ENCODE peak calls at places on chromosomes 16 and 17, in ten cellular contexts. G is breast epithelium, A is esophagus squamous epithelium, U is suprapubic skin, D is H1, K is erythroblast, C is heart left ventricle, T is esophagus muscularis mucosa, I is IMR-90, S is K562. F is an unnamed sample.

GRCh38 chr17:74949455-74950115 is 13.9 kb downstream of the OTOP3 start:
- DNase-seq in G (no peak), A (no peak), U (no peak), D (no peak), K (no peak), C (no peak), T (no peak), I (no peak), S (no peak), F (no peak)

GRCh38 chr17:58391302-58391984 is 25.9 kb downstream of the RNF43 start:
- DNase-seq in G (peak), A (no peak), U (no peak), D (no peak), K (peak), C (peak), T (no peak), I (no peak), S (peak), F (no peak)

GRCh38 chr16:89067677-89068076 is 26.0 kb upstream of the ACSF3 start:
- DNase-seq in G (no peak), A (no peak), U (no peak), D (no peak), K (no peak), C (no peak), T (no peak), I (no peak), S (no peak), F (no peak)

GRCh38 chr16:9280067-9280466 is 188.6 kb downstream of the HAPSTR1 start:
- DNase-seq in G (no peak), A (no peak), U (no peak), D (no peak), K (no peak), C (no peak), T (no peak), I (no peak), S (no peak), F (no peak)

GRCh38 chr17:81150379-81151038 is 14.8 kb upstream of the PVALEF start:
- DNase-seq in G (no peak), A (no peak), U (no peak), D (no peak), K (no peak), C (peak), T (no peak), I (no peak), S (no peak), F (no peak)

GRCh38 chr16:56675685-56676210 is 6.1 kb downstream of the MT1H start:
- DNase-seq in G (no peak), A (no peak), U (no peak), D (peak), K (no peak), C (no peak), T (no peak), I (no peak), S (no peak), F (no peak)

GRCh38 chr17:43723697-43724359 is 34.8 kb downstream of the SOST start:
- DNase-seq in G (no peak), A (no peak), U (no peak), D (no peak), K (no peak), C (no peak), T (no peak), I (peak), S (no peak), F (no peak)

GRCh38 chr16:23863511-23864422 is 28.0 kb downstream of the PRKCB start:
- DNase-seq in G (no peak), A (no peak), U (no peak), D (no peak), K (no peak), C (no peak), T (no peak), I (no peak), S (no peak), F (no peak)

GRCh38 chr16:72877374-72878028 is 170.4 kb downstream of the ZFHX3 start:
- DNase-seq in G (no peak), A (no peak), U (no peak), D (no peak), K (no peak), C (no peak), T (no peak), I (peak), S (no peak), F (no peak)

GRCh38 chr16:14109077-14109775 is 38.1 kb downstream of the MRTFB start:
- DNase-seq in G (no peak), A (no peak), U (no peak), D (no peak), K (no peak), C (no peak), T (no peak), I (no peak), S (no peak), F (no peak)

GRCh38 chr16:53817117-53817516 is 113.2 kb downstream of the FTO start:
- DNase-seq in G (no peak), A (no peak), U (no peak), D (no peak), K (no peak), C (no peak), T (no peak), I (peak), S (no peak), F (no peak)

GRCh38 chr17:38567350-38567749 is 38.4 kb downstream of the SRCIN1 start:
- DNase-seq in G (no peak), A (no peak), U (no peak), D (no peak), K (no peak), C (no peak), T (no peak), I (no peak), S (no peak), F (no peak)

GRCh38 chr17:76791053-76791980 is 53.4 kb downstream of the MFSD11 start:
- DNase-seq in G (no peak), A (no peak), U (no peak), D (no peak), K (no peak), C (no peak), T (no peak), I (peak), S (peak), F (no peak)

GRCh38 chr17:58200024-58200633 is 7.6 kb downstream of the EPX start:
- DNase-seq in G (no peak), A (no peak), U (no peak), D (peak), K (peak), C (peak), T (no peak), I (peak), S (peak), F (no peak)

GRCh38 chr17:76080207-76080933 is 1.4 kb downstream of the ZACN start:
- DNase-seq in G (no peak), A (no peak), U (no peak), D (peak), K (no peak), C (no peak), T (no peak), I (no peak), S (no peak), F (no peak)

GRCh38 chr17:4722678-4723240 is 8.5 kb upstream of the MED11 start:
- DNase-seq in G (no peak), A (no peak), U (no peak), D (no peak), K (peak), C (no peak), T (no peak), I (no peak), S (no peak), F (no peak)

GRCh38 chr16:12507366-12507765 is 296.3 kb downstream of the CPPED1 start:
- DNase-seq in G (no peak), A (no peak), U (no peak), D (no peak), K (no peak), C (no peak), T (no peak), I (peak), S (no peak), F (no peak)

GRCh38 chr17:75344664-75345063 is 55.4 kb upstream of the SLC25A19 start:
- DNase-seq in G (no peak), A (no peak), U (no peak), D (no peak), K (no peak), C (no peak), T (no peak), I (peak), S (no peak), F (no peak)

GRCh38 chr16:11743308-11744074 is 834 bp upstream of the TXNDC11 start:
- DNase-seq in G (no peak), A (peak), U (peak), D (no peak), K (peak), C (peak), T (no peak), I (peak), S (peak), F (peak)

GRCh38 chr16:21267298-21267697 is 10.8 kb downstream of the CRYM start:
- DNase-seq in G (no peak), A (no peak), U (no peak), D (no peak), K (no peak), C (no peak), T (peak), I (no peak), S (no peak), F (no peak)

GRCh38 chr17:3415610-3416009 is 4.4 kb downstream of the OR3A3 start:
- DNase-seq in G (no peak), A (no peak), U (no peak), D (no peak), K (no peak), C (no peak), T (no peak), I (no peak), S (no peak), F (no peak)

GRCh38 chr17:8964801-8965393 is 610 bp downstream of the PIK3R5 start:
- DNase-seq in G (no peak), A (no peak), U (no peak), D (no peak), K (no peak), C (peak), T (no peak), I (no peak), S (no peak), F (no peak)

GRCh38 chr16:648071-648785 is 937 bp upstream of the WDR90 start:
- DNase-seq in G (no peak), A (no peak), U (no peak), D (peak), K (peak), C (no peak), T (no peak), I (no peak), S (no peak), F (no peak)

GRCh38 chr17:81541123-81541522 is 11.0 kb downstream of the FAAP100 start:
- DNase-seq in G (no peak), A (no peak), U (no peak), D (no peak), K (no peak), C (peak), T (no peak), I (no peak), S (no peak), F (no peak)

GRCh38 chr16:24609740-24610420 is 70.5 kb downstream of the RBBP6 start:
- DNase-seq in G (peak), A (no peak), U (no peak), D (peak), K (peak), C (peak), T (no peak), I (peak), S (no peak), F (peak)

GRCh38 chr16:4388275-4389021 is 16.8 kb downstream of the VASN start:
- DNase-seq in G (no peak), A (no peak), U (no peak), D (peak), K (no peak), C (peak), T (no peak), I (no peak), S (no peak), F (no peak)

GRCh38 chr17:72419866-72420774 is 299.3 kb downstream of the SOX9 start:
- DNase-seq in G (no peak), A (no peak), U (no peak), D (no peak), K (no peak), C (no peak), T (no peak), I (no peak), S (no peak), F (no peak)

GRCh38 chr17:7843536-7844291 is 9.7 kb downstream of the KDM6B start:
- DNase-seq in G (peak), A (peak), U (peak), D (peak), K (peak), C (peak), T (peak), I (peak), S (peak), F (peak)

GRCh38 chr16:85798283-85798776 is 1.0 kb downstream of the EMC8 start:
- DNase-seq in G (no peak), A (no peak), U (no peak), D (no peak), K (peak), C (no peak), T (no peak), I (peak), S (peak), F (no peak)
- TF ChIP-seq POLR2A in G (no peak), A (no peak), U (no peak), D (no peak), K (no peak), C (no peak), T (no peak), I (no peak), S (no peak), F (no peak)

GRCh38 chr16:30786936-30787612 is at the start of gene ZNF629:
- DNase-seq in G (peak), A (no peak), U (no peak), D (peak), K (peak), C (peak), T (no peak), I (peak), S (peak), F (peak)
- TF ChIP-seq POLR2A in G (no peak), A (no peak), U (no peak), D (peak), K (no peak), C (no peak), T (no peak), I (peak), S (peak), F (no peak)

DNA sequence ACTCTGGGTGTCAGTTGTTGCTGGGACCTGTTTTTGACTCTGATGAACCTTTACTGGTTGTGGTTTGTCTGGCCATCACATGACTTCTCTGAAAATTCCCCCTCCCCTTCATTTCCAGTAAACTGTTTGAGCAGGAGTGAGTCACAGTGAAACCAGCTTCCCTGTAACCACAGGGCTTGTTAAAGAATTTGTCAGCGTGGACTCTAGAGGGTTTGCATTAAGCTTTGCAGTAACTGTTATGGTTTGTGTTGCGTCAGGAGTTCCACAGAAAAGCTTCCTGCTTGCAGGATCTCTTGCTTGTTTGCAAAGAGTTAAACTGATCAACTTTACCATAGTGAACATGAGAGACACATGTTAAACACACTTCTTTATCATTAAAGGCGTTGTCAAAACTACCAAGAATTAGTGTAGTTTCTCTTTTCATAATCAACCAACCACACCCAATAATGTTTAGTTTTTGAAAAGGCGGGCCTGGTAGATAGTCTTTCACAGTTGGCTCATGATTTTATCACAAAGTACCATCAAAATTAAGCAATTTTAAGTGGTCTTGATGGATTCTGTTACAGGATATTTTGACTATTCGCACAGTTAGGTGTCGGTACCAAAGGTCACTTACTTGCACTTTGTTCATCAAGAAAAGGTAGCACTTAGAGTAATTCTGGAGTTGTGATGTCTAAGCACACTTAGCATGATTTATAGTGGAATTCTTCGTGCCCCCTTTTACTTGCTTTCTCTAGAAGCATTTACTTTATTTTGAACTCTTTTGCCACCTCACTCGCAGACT is 79.3 kb downstream of the VMP1 start:
- DNase-seq in G (no peak), A (peak), U (no peak), D (no peak), K (peak), C (no peak), T (peak), I (peak), S (peak), F (no peak)
- TF ChIP-seq POLR2A in G (peak), A (no peak), U (peak), D (no peak), K (peak), C (no peak), T (peak), I (peak), S (peak), F (no peak)

DNA sequence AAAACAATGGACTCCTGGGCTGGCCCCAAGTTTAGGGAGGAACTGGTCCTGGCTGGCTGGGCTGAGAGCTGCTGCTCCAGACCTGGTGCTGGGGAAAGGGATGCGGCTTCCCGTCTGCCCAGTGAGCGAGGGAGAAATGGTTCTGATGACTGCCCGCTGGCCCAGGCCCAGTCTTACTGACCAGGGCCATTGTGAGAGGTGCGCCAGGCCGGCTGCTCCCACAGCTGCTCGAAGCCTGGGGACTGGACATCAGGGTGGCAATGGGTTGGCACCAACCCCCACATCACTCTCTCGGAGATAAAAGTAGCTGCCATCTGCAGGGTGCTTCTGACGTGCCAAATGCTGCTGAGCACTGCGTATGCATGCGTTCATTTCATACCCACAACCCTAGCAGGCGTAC is 53.2 kb downstream of the IRF8 start:
- DNase-seq in G (no peak), A (no peak), U (no peak), D (no peak), K (no peak), C (no peak), T (no peak), I (no peak), S (no peak), F (no peak)
- TF ChIP-seq POLR2A in G (no peak), A (no peak), U (no peak), D (no peak), K (no peak), C (no peak), T (no peak), I (no peak), S (no peak), F (no peak)